ENCODE peak calls at places on chromosomes 16 and 17, in six cellular contexts. One of them, this sample, is unnamed.

GRCh38 chr17:64580384-64581307 is 73.9 kb downstream of the CEP95 start:
- DNase-seq in NCI-H460: no peak
- DNase-seq in left colon: no peak
- DNase-seq in RPMI8226: no peak
- DNase-seq in HEK293T: no peak
- DNase-seq in stimulated activated CD4-positive, alpha-beta T cell treated with anti-CD3 and anti-CD28 coated beads, Interleukin-2, amount 100 ng/mL, for 48 hours: no peak
- DNase-seq in this sample: no peak

GRCh38 chr17:51748749-51749604 is 409.5 kb downstream of the CA10 start:
- DNase-seq in NCI-H460: no peak
- DNase-seq in HEK293T: no peak
- DNase-seq in RPMI8226: no peak
- DNase-seq in stimulated activated CD4-positive, alpha-beta T cell treated with anti-CD3 and anti-CD28 coated beads, Interleukin-2, amount 100 ng/mL, for 48 hours: no peak
- DNase-seq in left colon: no peak
- DNase-seq in this sample: no peak

GRCh38 chr17:39608601-39609000 is 881 bp upstream of the NEUROD2 start:
- DNase-seq in NCI-H460: no peak
- DNase-seq in stimulated activated CD4-positive, alpha-beta T cell treated with anti-CD3 and anti-CD28 coated beads, Interleukin-2, amount 100 ng/mL, for 48 hours: no peak
- DNase-seq in RPMI8226: no peak
- DNase-seq in HEK293T: no peak
- DNase-seq in left colon: no peak
- DNase-seq in this sample: no peak

GRCh38 chr16:86224126-86224525 is 286.2 kb upstream of the FOXF1 start:
- DNase-seq in left colon: peak; percentile 15
- DNase-seq in RPMI8226: no peak
- DNase-seq in HEK293T: peak; percentile 40
- DNase-seq in NCI-H460: no peak
- DNase-seq in stimulated activated CD4-positive, alpha-beta T cell treated with anti-CD3 and anti-CD28 coated beads, Interleukin-2, amount 100 ng/mL, for 48 hours: no peak
- DNase-seq in this sample: no peak

GRCh38 chr17:42913527-42913926 is 12.9 kb downstream of the G6PC1 start:
- DNase-seq in RPMI8226: no peak
- DNase-seq in left colon: no peak
- DNase-seq in NCI-H460: no peak
- DNase-seq in HEK293T: no peak
- DNase-seq in stimulated activated CD4-positive, alpha-beta T cell treated with anti-CD3 and anti-CD28 coated beads, Interleukin-2, amount 100 ng/mL, for 48 hours: no peak
- DNase-seq in this sample: no peak

GRCh38 chr16:50251375-50252081 is 14.8 kb upstream of the ADCY7 start:
- DNase-seq in left colon: no peak
- DNase-seq in NCI-H460: no peak
- DNase-seq in RPMI8226: no peak
- DNase-seq in stimulated activated CD4-positive, alpha-beta T cell treated with anti-CD3 and anti-CD28 coated beads, Interleukin-2, amount 100 ng/mL, for 48 hours: no peak
- DNase-seq in HEK293T: no peak
- DNase-seq in this sample: peak; percentile 75

GRCh38 chr16:68902376-68903345 is 59.3 kb downstream of the TANGO6 start:
- DNase-seq in stimulated activated CD4-positive, alpha-beta T cell treated with anti-CD3 and anti-CD28 coated beads, Interleukin-2, amount 100 ng/mL, for 48 hours: no peak
- DNase-seq in HEK293T: peak; percentile 49
- DNase-seq in left colon: no peak
- DNase-seq in NCI-H460: peak; percentile 62
- DNase-seq in RPMI8226: peak; percentile 43
- DNase-seq in this sample: no peak

GRCh38 chr17:66947311-66947710 is 17.2 kb upstream of the CACNG4 start:
- DNase-seq in HEK293T: no peak
- DNase-seq in NCI-H460: no peak
- DNase-seq in left colon: no peak
- DNase-seq in stimulated activated CD4-positive, alpha-beta T cell treated with anti-CD3 and anti-CD28 coated beads, Interleukin-2, amount 100 ng/mL, for 48 hours: no peak
- DNase-seq in RPMI8226: peak; percentile 50
- DNase-seq in this sample: no peak

GRCh38 chr17:53996131-53996530 is 173.4 kb downstream of the KIF2B start:
- DNase-seq in left colon: no peak
- DNase-seq in RPMI8226: no peak
- DNase-seq in NCI-H460: no peak
- DNase-seq in stimulated activated CD4-positive, alpha-beta T cell treated with anti-CD3 and anti-CD28 coated beads, Interleukin-2, amount 100 ng/mL, for 48 hours: no peak
- DNase-seq in HEK293T: no peak
- DNase-seq in this sample: no peak

GRCh38 chr17:63946440-63947363 is 14.6 kb upstream of the CD79B start:
- DNase-seq in left colon: peak; percentile 33
- DNase-seq in RPMI8226: peak; percentile 76
- DNase-seq in NCI-H460: peak; percentile 45
- DNase-seq in HEK293T: peak; percentile 90
- DNase-seq in stimulated activated CD4-positive, alpha-beta T cell treated with anti-CD3 and anti-CD28 coated beads, Interleukin-2, amount 100 ng/mL, for 48 hours: peak; percentile 63
- DNase-seq in this sample: no peak

GRCh38 chr16:57091200-57091989 is 988 bp upstream of the CPNE2 start:
- DNase-seq in stimulated activated CD4-positive, alpha-beta T cell treated with anti-CD3 and anti-CD28 coated beads, Interleukin-2, amount 100 ng/mL, for 48 hours: no peak
- DNase-seq in HEK293T: peak; percentile 38
- DNase-seq in RPMI8226: no peak
- DNase-seq in NCI-H460: no peak
- DNase-seq in left colon: peak; percentile 60
- DNase-seq in this sample: no peak

GRCh38 chr17:53628011-53628410 is 194.7 kb upstream of the KIF2B start:
- DNase-seq in left colon: no peak
- DNase-seq in stimulated activated CD4-positive, alpha-beta T cell treated with anti-CD3 and anti-CD28 coated beads, Interleukin-2, amount 100 ng/mL, for 48 hours: no peak
- DNase-seq in HEK293T: no peak
- DNase-seq in RPMI8226: no peak
- DNase-seq in NCI-H460: no peak
- DNase-seq in this sample: peak; percentile 52

GRCh38 chr16:15907863-15908478 is 19.6 kb upstream of the CEP20 start:
- DNase-seq in RPMI8226: peak; percentile 81
- DNase-seq in stimulated activated CD4-positive, alpha-beta T cell treated with anti-CD3 and anti-CD28 coated beads, Interleukin-2, amount 100 ng/mL, for 48 hours: peak; percentile 9
- DNase-seq in left colon: no peak
- DNase-seq in HEK293T: peak; percentile 71
- DNase-seq in NCI-H460: peak; percentile 44
- DNase-seq in this sample: no peak

GRCh38 chr17:10698116-10698818 is 873 bp downstream of the ADPRM start:
- DNase-seq in stimulated activated CD4-positive, alpha-beta T cell treated with anti-CD3 and anti-CD28 coated beads, Interleukin-2, amount 100 ng/mL, for 48 hours: no peak
- DNase-seq in HEK293T: peak; percentile 11
- DNase-seq in NCI-H460: no peak
- DNase-seq in left colon: no peak
- DNase-seq in RPMI8226: peak; percentile 3
- DNase-seq in this sample: no peak

GRCh38 chr17:2101448-2102257 is 46.8 kb downstream of the HIC1 start:
- DNase-seq in left colon: peak; percentile 97
- DNase-seq in RPMI8226: no peak
- DNase-seq in stimulated activated CD4-positive, alpha-beta T cell treated with anti-CD3 and anti-CD28 coated beads, Interleukin-2, amount 100 ng/mL, for 48 hours: peak; percentile 29
- DNase-seq in NCI-H460: no peak
- DNase-seq in HEK293T: peak; percentile 33
- DNase-seq in this sample: no peak

GRCh38 chr17:77831497-77832179 is 126.9 kb upstream of the TNRC6C start:
- DNase-seq in stimulated activated CD4-positive, alpha-beta T cell treated with anti-CD3 and anti-CD28 coated beads, Interleukin-2, amount 100 ng/mL, for 48 hours: no peak
- DNase-seq in RPMI8226: no peak
- DNase-seq in NCI-H460: no peak
- DNase-seq in left colon: no peak
- DNase-seq in HEK293T: no peak
- DNase-seq in this sample: peak; percentile 31

GRCh38 chr16:67805718-67806427 is 487 bp downstream of the RANBP10 start:
- DNase-seq in NCI-H460: no peak
- DNase-seq in stimulated activated CD4-positive, alpha-beta T cell treated with anti-CD3 and anti-CD28 coated beads, Interleukin-2, amount 100 ng/mL, for 48 hours: no peak
- DNase-seq in RPMI8226: peak; percentile 20
- DNase-seq in left colon: peak; percentile 41
- DNase-seq in HEK293T: no peak
- DNase-seq in this sample: no peak

GRCh38 chr17:38851434-38851833 is 2.1 kb downstream of the RPL23 start:
- DNase-seq in left colon: no peak
- DNase-seq in HEK293T: no peak
- DNase-seq in NCI-H460: no peak
- DNase-seq in stimulated activated CD4-positive, alpha-beta T cell treated with anti-CD3 and anti-CD28 coated beads, Interleukin-2, amount 100 ng/mL, for 48 hours: no peak
- DNase-seq in RPMI8226: no peak
- DNase-seq in this sample: no peak

This sample was measured in skeletal muscle cell.